ENCODE peak calls at places on chromosomes 3 and 15, in nine cellular contexts. Q is Right ventricle myocardium inferior; O is activated CD4-positive, CD25-positive, alpha-beta regulatory T cell; M is ovary; R is activated T-cell treated with anti-CD3 and anti-CD28 coated beads, Interleukin-2, amount 50 U/mL, for 72 hours; U is NCI-H1694; X is GM23248; S is D341Med; K is left ventricle myocardium inferior. I is an unnamed sample.

GRCh38 chr15:95684126-95684525 is 646.4 kb upstream of the NR2F2 start:
- DNase-seq in Q (no peak), O (no peak), M (no peak), R (no peak), U (no peak), X (no peak), S (no peak), K (no peak), I (no peak)

GRCh38 chr3:84194032-84194431 is 764.8 kb upstream of the CADM2 start:
- DNase-seq in Q (no peak), O (no peak), M (no peak), R (no peak), U (no peak), X (no peak), S (no peak), K (no peak), I (no peak)

GRCh38 chr15:25250906-25251622 is 187.8 kb downstream of the UBE3A start:
- DNase-seq in Q (no peak), O (no peak), M (no peak), R (no peak), U (no peak), X (no peak), S (peak; percentile 14), K (peak; percentile 4), I (no peak)

GRCh38 chr3:171113716-171114115 is 87.2 kb upstream of the SLC2A2 start:
- DNase-seq in Q (no peak), O (no peak), M (no peak), R (no peak), U (no peak), X (no peak), S (no peak), K (no peak), I (no peak)

GRCh38 chr3:155026999-155027591 is 53.0 kb upstream of the MME start:
- DNase-seq in Q (no peak), O (no peak), M (no peak), R (no peak), U (no peak), X (peak; percentile 67), S (no peak), K (no peak), I (no peak)

GRCh38 chr3:177334803-177335202 is 137.5 kb upstream of the TBL1XR1 start:
- DNase-seq in Q (no peak), O (no peak), M (no peak), R (no peak), U (no peak), X (no peak), S (no peak), K (no peak), I (no peak)

GRCh38 chr3:188627652-188628051 is 473.7 kb downstream of the LPP start:
- DNase-seq in Q (no peak), O (no peak), M (no peak), R (no peak), U (no peak), X (peak; percentile 85), S (no peak), K (no peak), I (no peak)

GRCh38 chr3:20574746-20575145 is 388.7 kb upstream of the SGO1 start:
- DNase-seq in Q (no peak), O (no peak), M (no peak), R (no peak), U (no peak), X (peak; percentile 88), S (no peak), K (no peak), I (no peak)

GRCh38 chr15:36373549-36373948 is 205.9 kb upstream of the CDIN1 start:
- DNase-seq in Q (no peak), O (no peak), M (no peak), R (no peak), U (no peak), X (no peak), S (no peak), K (no peak), I (no peak)

GRCh38 chr3:11907667-11908660 is 61.3 kb upstream of the TAMM41 start:
- DNase-seq in Q (no peak), O (no peak), M (no peak), R (no peak), U (no peak), X (peak; percentile 55), S (no peak), K (no peak), I (no peak)

GRCh38 chr3:135368781-135369180 is 573.7 kb downstream of the EPHB1 start:
- DNase-seq in Q (no peak), O (no peak), M (no peak), R (no peak), U (no peak), X (no peak), S (no peak), K (no peak), I (no peak)

GRCh38 chr3:50616003-50616769 is 765 bp upstream of the MAPKAPK3 start:
- DNase-seq in Q (peak; percentile 92), O (peak; percentile 65), M (peak; percentile 89), R (peak; percentile 82), U (peak; percentile 24), X (peak; percentile 92), S (peak; percentile 87), K (peak; percentile 76), I (peak; percentile 78)

GRCh38 chr3:143901105-143901504 is 52.8 kb upstream of the SLC9A9 start:
- DNase-seq in Q (no peak), O (no peak), M (no peak), R (no peak), U (no peak), X (peak; percentile 93), S (no peak), K (no peak), I (no peak)

GRCh38 chr3:149547413-149547812 is 72.9 kb downstream of the TM4SF4 start:
- DNase-seq in Q (peak; percentile 79), O (no peak), M (peak; percentile 93), R (no peak), U (no peak), X (peak; percentile 75), S (no peak), K (peak; percentile 67), I (no peak)

GRCh38 chr15:23497710-23498111 is 50.7 kb upstream of the GOLGA6L2 start:
- DNase-seq in Q (no peak), O (no peak), M (no peak), R (no peak), U (no peak), X (peak; percentile 49), S (peak; percentile 52), K (no peak), I (no peak)

GRCh38 chr3:58607816-58608215 is 30.6 kb upstream of the FAM107A start:
- DNase-seq in Q (no peak), O (no peak), M (no peak), R (peak; percentile 24), U (no peak), X (no peak), S (no peak), K (no peak), I (no peak)

GRCh38 chr3:89955141-89955540 is 847.7 kb downstream of the EPHA3 start:
- DNase-seq in Q (no peak), O (no peak), M (no peak), R (no peak), U (no peak), X (no peak), S (no peak), K (no peak), I (no peak)

GRCh38 chr3:162721736-162722135 is 1225.1 kb downstream of the OTOL1 start:
- DNase-seq in Q (no peak), O (no peak), M (no peak), R (no peak), U (no peak), X (no peak), S (no peak), K (no peak), I (no peak)

GRCh38 chr15:77983708-77984445 is 93.6 kb downstream of the TBC1D2B start:
- DNase-seq in Q (peak; percentile 46), O (no peak), M (peak; percentile 32), R (no peak), U (no peak), X (peak; percentile 49), S (no peak), K (no peak), I (no peak)

GRCh38 chr3:26962419-26963355 is 340.1 kb downstream of the LRRC3B start:
- DNase-seq in Q (no peak), O (no peak), M (no peak), R (no peak), U (no peak), X (no peak), S (no peak), K (no peak), I (no peak)

GRCh38 chr3:20060924-20061323 is 20.7 kb downstream of the KAT2B start:
- DNase-seq in Q (no peak), O (no peak), M (peak; percentile 34), R (peak; percentile 26), U (no peak), X (peak; percentile 63), S (no peak), K (no peak), I (no peak)

GRCh38 chr3:13213911-13214846 is 140.9 kb upstream of the IQSEC1 start:
- DNase-seq in Q (peak; percentile 28), O (no peak), M (no peak), R (no peak), U (no peak), X (no peak), S (peak; percentile 26), K (no peak), I (no peak)

GRCh38 chr3:110413291-110413690 is 658.3 kb upstream of the NECTIN3 start:
- DNase-seq in Q (peak; percentile 7), O (no peak), M (no peak), R (no peak), U (no peak), X (no peak), S (no peak), K (no peak), I (no peak)

GRCh38 chr15:45704329-45705249 is 69.8 kb downstream of the SQOR start:
- DNase-seq in Q (no peak), O (no peak), M (peak; percentile 19), R (peak; percentile 23), U (no peak), X (peak; percentile 57), S (peak; percentile 46), K (no peak), I (no peak)

GRCh38 chr3:33437556-33438283 is 2.5 kb downstream of the UBP1 start:
- DNase-seq in Q (no peak), O (no peak), M (no peak), R (no peak), U (no peak), X (peak; percentile 68), S (no peak), K (peak; percentile 20), I (no peak)

GRCh38 chr3:192223815-192224214 is 503.5 kb downstream of the FGF12 start:
- DNase-seq in Q (no peak), O (no peak), M (no peak), R (no peak), U (no peak), X (no peak), S (no peak), K (no peak), I (no peak)

GRCh38 chr3:108103971-108104797 is 13.4 kb upstream of the CD47 start:
- DNase-seq in Q (no peak), O (no peak), M (peak; percentile 40), R (no peak), U (peak; percentile 59), X (peak; percentile 26), S (no peak), K (peak; percentile 39), I (no peak)

GRCh38 chr3:126146034-126146433 is 34.4 kb downstream of the ALDH1L1 start:
- DNase-seq in Q (no peak), O (no peak), M (no peak), R (no peak), U (no peak), X (no peak), S (no peak), K (no peak), I (no peak)

GRCh38 chr3:95333826-95334225 is 1271.0 kb downstream of the NSUN3 start:
- DNase-seq in Q (no peak), O (no peak), M (no peak), R (no peak), U (no peak), X (no peak), S (no peak), K (no peak), I (no peak)

GRCh38 chr15:48796930-48797329 is 13.9 kb downstream of the CEP152 start:
- DNase-seq in Q (no peak), O (no peak), M (no peak), R (no peak), U (no peak), X (peak; percentile 60), S (no peak), K (no peak), I (no peak)

GRCh38 chr3:30704931-30705890 is 98.8 kb downstream of the TGFBR2 start:
- DNase-seq in Q (no peak), O (no peak), M (no peak), R (no peak), U (no peak), X (no peak), S (no peak), K (no peak), I (no peak)